ENCODE peak calls at places on chromosomes 3 and 15, in four cellular contexts. T is GM12878, R is HepG2, D is K562. F is an unnamed sample.

GRCh38 chr3:36907911-36908646 is 36.8 kb downstream of the TRANK1 start:
- DNase-seq in T (peak), R (peak), D (peak), F (no peak)

GRCh38 chr3:118128886-118129285 is 905.8 kb downstream of the IGSF11 start:
- DNase-seq in T (no peak), R (no peak), D (no peak), F (no peak)

GRCh38 chr3:164467027-164467426 is 611.3 kb downstream of the SI start:
- DNase-seq in T (no peak), R (no peak), D (no peak), F (no peak)

GRCh38 chr15:35290301-35290721 is 205.2 kb upstream of the NANOGP8 start:
- DNase-seq in T (no peak), R (no peak), D (no peak), F (no peak)

GRCh38 chr3:37849146-37849545 is 12.5 kb upstream of the CTDSPL start:
- DNase-seq in T (no peak), R (no peak), D (no peak), F (no peak)

GRCh38 chr15:29570931-29571727 is 251.1 kb downstream of the TJP1 start:
- DNase-seq in T (no peak), R (no peak), D (no peak), F (no peak)

GRCh38 chr3:125593991-125594574 is 1.2 kb downstream of the OSBPL11 start:
- DNase-seq in T (no peak), R (no peak), D (no peak), F (no peak)

GRCh38 chr3:110791971-110792370 is 279.6 kb upstream of the NECTIN3 start:
- DNase-seq in T (no peak), R (no peak), D (no peak), F (no peak)

GRCh38 chr15:30872341-30872748 is 31.4 kb upstream of the FAN1 start:
- DNase-seq in T (no peak), R (no peak), D (no peak), F (no peak)

GRCh38 chr3:196149375-196149774 is 61.8 kb downstream of the ZDHHC19 start:
- DNase-seq in T (no peak), R (no peak), D (no peak), F (no peak)

GRCh38 chr3:124787490-124788195 is 57.4 kb downstream of the UMPS start:
- DNase-seq in T (no peak), R (no peak), D (no peak), F (no peak)

GRCh38 chr3:4821975-4822374 is 157.3 kb upstream of the BHLHE40 start:
- DNase-seq in T (no peak), R (no peak), D (no peak), F (no peak)

GRCh38 chr15:94206463-94207167 is 24.7 kb upstream of the MCTP2 start:
- DNase-seq in T (no peak), R (no peak), D (no peak), F (no peak)

GRCh38 chr3:172653004-172653403 is 57.9 kb downstream of the NCEH1 start:
- DNase-seq in T (no peak), R (no peak), D (no peak), F (no peak)

GRCh38 chr3:78919021-78919755 is 848.6 kb downstream of the ROBO1 start:
- DNase-seq in T (peak), R (peak), D (no peak), F (no peak)

GRCh38 chr3:158809642-158810041 is 7.8 kb downstream of the MFSD1 start:
- DNase-seq in T (no peak), R (no peak), D (no peak), F (no peak)

GRCh38 chr3:186255703-186256331 is 106.2 kb downstream of the DGKG start:
- DNase-seq in T (no peak), R (no peak), D (peak), F (no peak)

GRCh38 chr15:62758126-62758951 is 284.2 kb upstream of the TPM1 start:
- DNase-seq in T (no peak), R (peak), D (no peak), F (no peak)

GRCh38 chr3:127886276-127886862 is 28.7 kb upstream of the KBTBD12 start:
- DNase-seq in T (no peak), R (no peak), D (no peak), F (no peak)

GRCh38 chr3:37053337-37053736 is 60.0 kb downstream of the MLH1 start:
- DNase-seq in T (no peak), R (no peak), D (no peak), F (no peak)

GRCh38 chr3:128210711-128211110 is 57.4 kb downstream of the EEFSEC start:
- DNase-seq in T (no peak), R (no peak), D (no peak), F (no peak)

GRCh38 chr15:41782486-41783271 is 8.4 kb downstream of the MAPKBP1 start:
- DNase-seq in T (no peak), R (no peak), D (no peak), F (no peak)

GRCh38 chr15:63597033-63597790 is at the start of gene FBXL22:
- DNase-seq in T (no peak), R (no peak), D (no peak), F (no peak)

GRCh38 chr3:104291437-104291851 is 1075.3 kb upstream of the ALCAM start:
- DNase-seq in T (no peak), R (no peak), D (no peak), F (no peak)

GRCh38 chr3:165206454-165207266 is 10.5 kb upstream of the SLITRK3 start:
- DNase-seq in T (no peak), R (peak), D (no peak), F (peak)

GRCh38 chr3:64612082-64612860 is 75.5 kb downstream of the ADAMTS9 start:
- DNase-seq in T (no peak), R (no peak), D (no peak), F (no peak)

GRCh38 chr15:29765234-29765841 is 56.9 kb downstream of the TJP1 start:
- DNase-seq in T (no peak), R (no peak), D (no peak), F (no peak)

GRCh38 chr3:174955513-174956001 is 96.4 kb downstream of the NAALADL2 start:
- DNase-seq in T (no peak), R (peak), D (no peak), F (peak)

GRCh38 chr3:88231207-88231606 is 81.4 kb downstream of the C3orf38 start:
- DNase-seq in T (no peak), R (peak), D (no peak), F (no peak)

GRCh38 chr3:180875071-180875698 is 37.3 kb upstream of the FXR1 start:
- DNase-seq in T (no peak), R (no peak), D (no peak), F (no peak)
- TF ChIP-seq SRF in T (no peak), R (no peak), D (no peak), F (no peak)

DNA sequence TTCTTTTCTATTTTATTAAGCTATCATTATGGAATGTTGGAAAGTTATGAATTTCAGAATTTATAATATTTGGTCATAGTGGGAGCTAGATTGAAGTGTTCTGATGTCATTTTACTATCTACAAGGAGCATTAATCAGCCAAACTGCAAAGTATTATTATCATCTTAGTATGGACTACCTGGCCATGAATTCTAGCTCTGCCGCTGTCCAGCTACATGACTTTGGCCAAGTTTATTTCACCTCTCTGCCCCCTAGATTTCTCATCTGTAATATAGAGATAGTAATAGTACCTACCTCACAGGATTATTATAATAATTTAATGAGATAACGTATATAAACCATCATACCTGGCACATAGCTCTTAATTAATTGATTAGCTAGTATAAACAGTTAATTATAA is 27.8 kb upstream of the ABHD10 start:
- DNase-seq in T (no peak), R (no peak), D (no peak), F (no peak)
- TF ChIP-seq REST in T (no peak), R (no peak), D (no peak), F (peak)

GRCh38 chr15:44092221-44092620 is 102.8 kb downstream of the FRMD5 start:
- DNase-seq in T (no peak), R (no peak), D (no peak), F (no peak)
- TF ChIP-seq SRF in T (no peak), R (no peak), D (no peak), F (no peak)

DNA sequence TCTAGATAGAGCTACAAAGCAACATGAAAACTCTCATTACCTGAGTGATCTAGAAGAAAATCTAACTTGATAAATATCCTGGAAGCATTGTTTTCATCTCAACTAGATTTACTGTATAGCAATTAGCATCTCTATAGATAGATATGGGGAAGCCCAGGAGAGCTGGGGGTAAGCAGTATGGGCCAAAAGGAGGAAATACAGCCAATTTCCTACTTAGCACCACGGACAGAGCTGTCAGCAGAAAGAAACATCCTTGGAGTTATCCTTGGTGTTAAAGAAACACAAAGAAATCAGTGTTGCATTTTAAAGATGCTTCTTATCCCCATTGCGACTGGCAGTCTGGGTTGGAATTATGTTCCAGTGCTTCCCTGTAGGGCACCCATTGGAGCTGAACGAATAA is 126.2 kb downstream of the TIGIT start:
- DNase-seq in T (no peak), R (no peak), D (no peak), F (no peak)
- TF ChIP-seq REST in T (peak), R (peak), D (no peak), F (peak)

GRCh38 chr3:182392182-182392917 is 401.0 kb upstream of the ATP11B start:
- DNase-seq in T (no peak), R (no peak), D (no peak), F (no peak)
- TF ChIP-seq SRF in T (no peak), R (no peak), D (no peak), F (no peak)

GRCh38 chr15:44712108-44713005 is 1.0 kb downstream of the B2M start:
- DNase-seq in T (no peak), R (peak), D (peak), F (peak)

GRCh38 chr15:44711089-44711355 is at the start of gene PATL2:
- DNase-seq in T (no peak), R (no peak), D (no peak), F (no peak)

GRCh38 chr15:44713006-44713966 is 2.0 kb downstream of the B2M start:
- DNase-seq in T (no peak), R (peak), D (peak), F (no peak)

GRCh38 chr15:44710236-44711088 is 661 bp downstream of the PATL2 start:
- DNase-seq in T (peak), R (no peak), D (peak), F (no peak)

GRCh38 chr15:44711356-44712107 is at the start of gene B2M:
- DNase-seq in T (peak), R (peak), D (peak), F (peak)
- TF ChIP-seq REST in T (peak), R (peak), D (no peak), F (no peak)

F was measured in HCT116.